ENCODE peak calls at places on chromosomes 3 and 15, in ten cellular contexts. B is retinal pigment epithelial cell, Z is dorsolateral prefrontal cortex, H is nephron progenitor cell, P is BE2C, K is AG04450, F is colonic mucosa, Y is adrenal gland, X is tibial artery, M is choroid plexus epithelial cell. C is an unnamed sample.

GRCh38 chr15:53918180-53919079 is 59.8 kb upstream of the UNC13C start:
- DNase-seq in B (no peak), Z (no peak), H (no peak), P (peak), K (no peak), F (no peak), Y (peak), X (no peak), M (no peak), C (peak)

GRCh38 chr3:193116871-193117270 is 124.2 kb upstream of the PLAAT1 start:
- DNase-seq in B (no peak), Z (no peak), H (no peak), P (no peak), K (no peak), F (no peak), Y (no peak), X (no peak), M (no peak), C (no peak)

GRCh38 chr3:8851703-8852102 is 82.3 kb upstream of the OXTR start:
- DNase-seq in B (no peak), Z (no peak), H (no peak), P (no peak), K (peak), F (no peak), Y (no peak), X (no peak), M (peak), C (no peak)

GRCh38 chr3:37971467-37971866 is 19.1 kb upstream of the VILL start:
- DNase-seq in B (no peak), Z (no peak), H (no peak), P (no peak), K (no peak), F (no peak), Y (no peak), X (peak), M (no peak), C (no peak)

GRCh38 chr15:91471410-91471993 is 371.4 kb downstream of the SV2B start:
- DNase-seq in B (no peak), Z (no peak), H (no peak), P (no peak), K (peak), F (no peak), Y (peak), X (no peak), M (no peak), C (no peak)

GRCh38 chr15:80168421-80168820 is 15.6 kb downstream of the FAH start:
- DNase-seq in B (no peak), Z (no peak), H (no peak), P (no peak), K (no peak), F (no peak), Y (no peak), X (no peak), M (no peak), C (no peak)

GRCh38 chr3:138426211-138426610 is 8.2 kb upstream of the ESYT3 start:
- DNase-seq in B (no peak), Z (no peak), H (no peak), P (no peak), K (no peak), F (no peak), Y (no peak), X (no peak), M (peak), C (no peak)

GRCh38 chr3:25843332-25843731 is 53.4 kb downstream of the OXSM start:
- DNase-seq in B (no peak), Z (no peak), H (no peak), P (no peak), K (no peak), F (no peak), Y (no peak), X (no peak), M (peak), C (no peak)

GRCh38 chr3:51963951-51964451 is 3.3 kb downstream of the PCBP4 start:
- DNase-seq in B (no peak), Z (no peak), H (peak), P (no peak), K (no peak), F (no peak), Y (no peak), X (no peak), M (no peak), C (no peak)

GRCh38 chr15:74380361-74381189 is 13.1 kb upstream of the CYP11A1 start:
- DNase-seq in B (no peak), Z (no peak), H (no peak), P (no peak), K (no peak), F (no peak), Y (no peak), X (no peak), M (no peak), C (no peak)

GRCh38 chr3:43723121-43723734 is 32.5 kb downstream of the ABHD5 start:
- DNase-seq in B (no peak), Z (no peak), H (no peak), P (no peak), K (no peak), F (no peak), Y (no peak), X (no peak), M (peak), C (no peak)
- TF ChIP-seq CTCF in B (no peak), Z (no peak), H (no peak), P (no peak), K (no peak), F (no peak), Y (no peak), X (no peak), M (no peak), C (no peak)

DNA sequence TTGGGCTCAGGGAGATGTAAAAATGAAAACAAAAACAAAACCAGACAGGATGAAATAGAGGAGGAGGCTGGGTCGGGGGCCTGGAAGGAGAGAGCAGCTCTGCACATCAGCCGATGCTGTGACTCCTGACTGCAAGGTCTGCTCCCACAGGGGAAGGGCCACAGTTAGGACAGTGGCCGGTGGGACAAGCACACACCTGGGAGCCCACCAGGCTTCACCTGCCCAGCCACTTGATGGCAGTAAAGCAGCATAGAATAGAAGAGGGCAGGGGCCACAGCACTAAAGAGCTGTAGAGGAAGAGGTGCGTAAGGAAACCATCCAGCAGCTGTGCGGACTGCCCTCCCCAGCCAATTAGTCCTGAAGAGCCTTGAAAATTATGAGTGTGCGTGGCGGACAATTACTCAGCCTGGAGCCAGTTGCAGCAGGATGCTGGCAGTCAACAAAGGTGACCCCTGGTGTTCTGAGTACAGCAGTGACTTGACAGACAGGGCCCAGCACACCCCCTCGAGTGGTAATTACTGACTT is 29.8 kb downstream of the ALS2CL start:
- DNase-seq in B (no peak), Z (peak), H (peak), P (peak), K (no peak), F (peak), Y (peak), X (no peak), M (peak), C (no peak)
- TF ChIP-seq CTCF in B (peak), Z (no peak), H (no peak), P (peak), K (no peak), F (no peak), Y (no peak), X (no peak), M (peak), C (no peak)

GRCh38 chr15:66908503-66909095 is 156.8 kb upstream of the SMAD3 start:
- DNase-seq in B (peak), Z (no peak), H (no peak), P (no peak), K (no peak), F (no peak), Y (peak), X (no peak), M (no peak), C (no peak)
- TF ChIP-seq CTCF in B (no peak), Z (no peak), H (no peak), P (peak), K (peak), F (no peak), Y (no peak), X (no peak), M (no peak), C (no peak)

GRCh38 chr15:63601026-63601726 is 4.0 kb downstream of the FBXL22 start:
- DNase-seq in B (no peak), Z (no peak), H (peak), P (peak), K (no peak), F (peak), Y (peak), X (no peak), M (peak), C (peak)
- TF ChIP-seq CTCF in B (no peak), Z (no peak), H (no peak), P (no peak), K (no peak), F (no peak), Y (no peak), X (peak), M (no peak), C (no peak)

GRCh38 chr3:119352235-119352634 is 58.1 kb downstream of the ARHGAP31 start:
- DNase-seq in B (no peak), Z (no peak), H (no peak), P (no peak), K (no peak), F (no peak), Y (no peak), X (no peak), M (peak), C (no peak)

GRCh38 chr3:119356646-119357045 is 62.5 kb downstream of the ARHGAP31 start:
- DNase-seq in B (no peak), Z (no peak), H (no peak), P (no peak), K (no peak), F (no peak), Y (no peak), X (no peak), M (peak), C (no peak)

GRCh38 chr3:119349353-119349752 is 55.2 kb downstream of the ARHGAP31 start:
- DNase-seq in B (no peak), Z (no peak), H (no peak), P (no peak), K (no peak), F (no peak), Y (no peak), X (no peak), M (no peak), C (no peak)

GRCh38 chr3:119350114-119350513 is 55.9 kb downstream of the ARHGAP31 start:
- DNase-seq in B (no peak), Z (no peak), H (no peak), P (no peak), K (no peak), F (no peak), Y (no peak), X (no peak), M (peak), C (no peak)

DNA sequence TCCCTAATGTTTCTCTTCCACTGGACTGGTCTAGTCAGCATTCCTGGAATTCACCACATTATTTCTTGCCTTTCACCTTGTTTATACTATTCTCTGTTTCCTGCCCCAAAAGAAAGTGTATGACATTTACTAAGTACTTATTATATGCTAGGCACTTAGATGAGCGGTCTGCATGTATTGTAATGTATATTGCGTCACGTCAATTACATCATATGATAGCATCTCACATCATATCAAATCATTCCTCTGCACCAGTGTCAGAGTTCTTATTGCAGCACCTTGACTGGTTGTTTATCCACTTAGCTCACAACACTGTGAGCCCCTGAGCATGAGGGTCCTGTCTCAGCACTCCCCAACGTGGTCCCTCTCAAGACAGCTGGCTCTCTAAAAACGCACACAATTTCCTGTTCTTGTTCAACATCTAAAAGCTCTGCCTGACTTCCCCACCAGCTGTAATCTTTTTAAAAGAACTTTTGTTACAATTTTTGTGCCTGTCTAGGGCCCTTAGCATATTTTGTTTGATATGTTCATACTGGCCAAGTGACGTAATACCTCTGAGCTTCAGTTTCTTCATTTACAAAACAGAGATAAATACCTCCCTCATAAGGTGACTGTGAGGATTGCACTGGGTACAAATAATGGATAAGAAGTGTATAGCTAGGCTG is 58.8 kb downstream of the ARHGAP31 start:
- DNase-seq in B (peak), Z (no peak), H (no peak), P (no peak), K (peak), F (no peak), Y (no peak), X (no peak), M (peak), C (no peak)
- TF ChIP-seq CTCF in B (peak), Z (no peak), H (no peak), P (peak), K (peak), F (no peak), Y (no peak), X (no peak), M (peak), C (no peak)

DNA sequence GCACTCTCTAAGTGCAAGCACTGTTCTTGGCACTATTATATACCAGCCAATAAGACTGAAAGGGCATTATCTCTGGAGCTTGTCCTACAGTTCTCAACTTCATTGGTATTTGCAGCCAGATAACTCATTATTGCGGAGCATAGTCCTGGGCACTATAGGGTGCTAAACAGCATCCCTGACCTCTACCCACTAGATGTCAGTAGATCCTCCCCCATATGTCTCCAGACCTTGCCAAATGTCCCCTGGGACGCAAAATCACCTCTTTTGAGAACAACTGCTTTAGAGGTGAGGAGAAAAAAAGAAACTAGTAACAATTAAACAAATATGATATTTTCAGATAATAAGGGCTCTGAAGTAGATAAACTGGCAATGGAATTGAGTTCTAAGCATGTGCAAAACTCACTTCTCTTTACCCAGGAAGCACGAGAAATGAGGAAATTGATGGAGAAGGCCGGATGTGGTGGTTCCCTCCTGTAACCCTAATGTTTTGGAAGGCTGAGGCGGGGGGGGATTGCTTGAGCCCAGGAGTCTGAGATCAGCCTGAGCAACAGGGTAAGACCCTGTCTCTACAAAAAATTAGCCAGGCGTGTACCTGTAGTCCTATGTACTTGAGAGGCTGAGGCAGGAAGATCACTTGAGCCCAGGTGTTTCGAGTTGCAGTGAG is 61.4 kb downstream of the FRMD4B start:
- DNase-seq in B (no peak), Z (no peak), H (no peak), P (peak), K (no peak), F (no peak), Y (no peak), X (no peak), M (no peak), C (no peak)
- TF ChIP-seq CTCF in B (peak), Z (peak), H (peak), P (peak), K (no peak), F (no peak), Y (no peak), X (no peak), M (peak), C (no peak)

GRCh38 chr15:94336817-94337537 is 105.6 kb downstream of the MCTP2 start:
- DNase-seq in B (no peak), Z (no peak), H (no peak), P (no peak), K (no peak), F (no peak), Y (no peak), X (no peak), M (no peak), C (no peak)

GRCh38 chr15:94331731-94332130 is 100.4 kb downstream of the MCTP2 start:
- DNase-seq in B (no peak), Z (no peak), H (no peak), P (no peak), K (no peak), F (no peak), Y (no peak), X (no peak), M (no peak), C (no peak)

DNA sequence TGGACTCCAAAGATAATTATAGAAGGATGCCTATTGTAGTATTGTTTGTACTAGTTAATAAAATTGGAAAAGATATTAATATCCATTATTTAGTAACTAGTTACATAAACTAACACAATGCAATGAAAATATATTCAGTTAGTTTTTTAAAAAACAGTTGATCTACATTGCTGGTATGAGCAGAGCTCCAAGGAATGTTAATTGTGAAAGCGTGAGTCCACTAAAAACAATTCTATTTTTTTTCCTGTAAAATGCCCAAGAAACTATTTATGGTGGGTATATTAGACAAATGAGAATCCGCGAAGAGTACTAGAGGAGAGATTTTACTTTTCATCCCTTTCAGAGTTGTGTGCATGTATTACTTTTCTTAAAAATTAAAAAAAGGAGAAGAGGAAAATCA is 104.3 kb downstream of the MCTP2 start:
- DNase-seq in B (no peak), Z (no peak), H (no peak), P (no peak), K (no peak), F (no peak), Y (no peak), X (no peak), M (no peak), C (no peak)
- TF ChIP-seq CTCF in B (no peak), Z (no peak), H (no peak), P (no peak), K (no peak), F (no peak), Y (no peak), X (no peak), M (no peak), C (no peak)

DNA sequence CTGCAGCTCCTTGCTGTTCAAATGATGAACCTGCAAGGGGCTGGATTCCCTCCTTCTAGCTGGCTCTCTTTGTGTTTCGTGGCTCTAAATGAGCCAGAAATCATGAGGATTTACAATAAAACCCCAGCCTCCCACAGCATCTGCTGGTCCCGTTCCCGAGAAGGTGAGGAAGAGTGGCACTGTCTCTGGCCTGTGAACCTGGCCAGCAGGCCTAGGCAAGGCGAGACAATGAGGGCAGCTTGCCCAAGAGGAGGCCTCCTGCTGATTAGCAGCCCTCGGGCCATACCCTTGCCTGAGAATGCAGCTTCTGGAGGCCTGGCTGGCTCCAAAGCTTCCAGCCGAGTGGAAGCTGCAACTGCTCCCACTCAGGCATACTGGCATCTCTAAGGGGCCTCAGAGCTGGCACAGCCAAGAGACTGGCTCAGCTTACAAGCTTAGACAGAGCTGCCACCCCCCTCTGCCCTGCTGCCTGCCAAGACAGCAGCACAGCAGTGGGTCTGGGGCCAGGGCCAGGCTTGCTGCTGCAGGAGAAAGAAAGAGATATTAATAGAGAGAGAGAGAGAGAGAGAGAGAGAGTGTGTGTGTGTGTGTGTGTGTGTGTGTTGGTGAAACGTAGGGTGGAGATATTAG is 76.5 kb downstream of the HMG20A start:
- DNase-seq in B (peak), Z (peak), H (no peak), P (peak), K (no peak), F (no peak), Y (peak), X (peak), M (peak), C (no peak)
- TF ChIP-seq CTCF in B (no peak), Z (peak), H (no peak), P (no peak), K (no peak), F (no peak), Y (no peak), X (no peak), M (no peak), C (no peak)